ENCODE peak calls at places on chromosomes 2 and 18, in eight cellular contexts. C, E, K, S, X, T, P and M are unnamed samples.

GRCh38 chr2:51505533-51505932 is 473.6 kb upstream of the NRXN1 start:
- DNase-seq in C (no peak), E (peak), K (no peak), S (no peak), X (no peak), T (no peak), P (peak), M (no peak)

GRCh38 chr2:9631484-9631819 is 655 bp upstream of the YWHAQ start:
- DNase-seq in C (no peak), E (no peak), K (no peak), S (no peak), X (no peak), T (no peak), P (no peak), M (no peak)

GRCh38 chr18:3008546-3008945 is 4.4 kb downstream of the LPIN2 start:
- DNase-seq in C (peak), E (peak), K (no peak), S (no peak), X (no peak), T (no peak), P (no peak), M (peak)

GRCh38 chr2:6864938-6865345 is 765 bp downstream of the CMPK2 start:
- DNase-seq in C (no peak), E (no peak), K (peak), S (no peak), X (no peak), T (no peak), P (peak), M (no peak)

GRCh38 chr18:901769-902168 is 2.9 kb upstream of the ADCYAP1 start:
- DNase-seq in C (no peak), E (no peak), K (no peak), S (no peak), X (no peak), T (no peak), P (peak), M (no peak)

GRCh38 chr2:79039944-79040343 is 14.4 kb downstream of the REG3G start:
- DNase-seq in C (no peak), E (no peak), K (no peak), S (no peak), X (no peak), T (no peak), P (no peak), M (no peak)

GRCh38 chr2:160085662-160086061 is 23.2 kb upstream of the PLA2R1 start:
- DNase-seq in C (no peak), E (peak), K (no peak), S (no peak), X (no peak), T (no peak), P (no peak), M (no peak)

GRCh38 chr2:214731008-214731407 is 78.5 kb downstream of the BARD1 start:
- DNase-seq in C (no peak), E (no peak), K (no peak), S (no peak), X (no peak), T (no peak), P (no peak), M (no peak)

GRCh38 chr18:34709631-34710429 is at the start of gene DTNA:
- DNase-seq in C (peak), E (peak), K (no peak), S (no peak), X (no peak), T (no peak), P (no peak), M (peak)

GRCh38 chr2:105307962-105308361 is 21.6 kb downstream of the TGFBRAP1 start:
- DNase-seq in C (no peak), E (no peak), K (no peak), S (no peak), X (no peak), T (no peak), P (no peak), M (no peak)

GRCh38 chr2:30321466-30321865 is 90.1 kb downstream of the LBH start:
- DNase-seq in C (peak), E (no peak), K (no peak), S (no peak), X (no peak), T (no peak), P (no peak), M (no peak)

GRCh38 chr18:63783394-63783793 is 8.2 kb downstream of the SERPINB7 start:
- DNase-seq in C (no peak), E (no peak), K (no peak), S (peak), X (no peak), T (no peak), P (no peak), M (no peak)

GRCh38 chr2:15810451-15811150 is 129.7 kb upstream of the MYCN start:
- DNase-seq in C (no peak), E (no peak), K (no peak), S (no peak), X (no peak), T (no peak), P (no peak), M (no peak)

GRCh38 chr2:28633739-28634138 is 117.9 kb upstream of the PPP1CB start:
- DNase-seq in C (peak), E (no peak), K (no peak), S (no peak), X (no peak), T (no peak), P (peak), M (no peak)

GRCh38 chr2:217293607-217294006 is 433.7 kb upstream of the TNP1 start:
- DNase-seq in C (peak), E (no peak), K (no peak), S (no peak), X (no peak), T (no peak), P (no peak), M (no peak)

GRCh38 chr2:14722919-14723559 is 90.5 kb downstream of the LRATD1 start:
- DNase-seq in C (no peak), E (no peak), K (no peak), S (no peak), X (no peak), T (no peak), P (no peak), M (no peak)

GRCh38 chr2:174461221-174461620 is 25.6 kb downstream of the GPR155 start:
- DNase-seq in C (no peak), E (no peak), K (no peak), S (no peak), X (no peak), T (no peak), P (no peak), M (no peak)

GRCh38 chr18:7601249-7601620 is 34.1 kb downstream of the PTPRM start:
- DNase-seq in C (peak), E (no peak), K (no peak), S (no peak), X (no peak), T (no peak), P (no peak), M (no peak)